ENCODE peak calls at places on chromosomes 4 and X, in eight cellular contexts. One of them, this sample, is unnamed.

GRCh38 chr4:140156529-140157171 is 2.7 kb upstream of the MAML3 start:
- DNase-seq in stimulated activated CD4-positive, alpha-beta T cell treated with anti-CD3 and anti-CD28 coated beads, Interleukin-4, amount 100 ng/mL, for 24 hours: peak; percentile 60
- DNase-seq in ELF-1: no peak
- DNase-seq in nucleus accumbens: no peak
- DNase-seq in DND-41: peak; percentile 42
- DNase-seq in HEK293T: no peak
- DNase-seq in neural crest cell: no peak
- DNase-seq in GM19239: no peak
- DNase-seq in this sample: no peak

GRCh38 chr4:120939693-120940092 is 17.2 kb upstream of the PRDM5 start:
- DNase-seq in stimulated activated CD4-positive, alpha-beta T cell treated with anti-CD3 and anti-CD28 coated beads, Interleukin-4, amount 100 ng/mL, for 24 hours: no peak
- DNase-seq in ELF-1: no peak
- DNase-seq in nucleus accumbens: no peak
- DNase-seq in DND-41: no peak
- DNase-seq in HEK293T: no peak
- DNase-seq in neural crest cell: no peak
- DNase-seq in GM19239: no peak
- DNase-seq in this sample: no peak

GRCh38 chr4:1959104-1959384 is 49.7 kb downstream of the NELFA start:
- DNase-seq in stimulated activated CD4-positive, alpha-beta T cell treated with anti-CD3 and anti-CD28 coated beads, Interleukin-4, amount 100 ng/mL, for 24 hours: no peak
- DNase-seq in ELF-1: no peak
- DNase-seq in nucleus accumbens: no peak
- DNase-seq in DND-41: no peak
- DNase-seq in HEK293T: no peak
- DNase-seq in neural crest cell: no peak
- DNase-seq in GM19239: no peak
- DNase-seq in this sample: no peak

GRCh38 chr4:84753318-84753972 is 170.5 kb downstream of the CDS1 start:
- DNase-seq in stimulated activated CD4-positive, alpha-beta T cell treated with anti-CD3 and anti-CD28 coated beads, Interleukin-4, amount 100 ng/mL, for 24 hours: no peak
- DNase-seq in ELF-1: no peak
- DNase-seq in nucleus accumbens: no peak
- DNase-seq in DND-41: no peak
- DNase-seq in HEK293T: no peak
- DNase-seq in neural crest cell: no peak
- DNase-seq in GM19239: no peak
- DNase-seq in this sample: no peak

GRCh38 chrX:133880032-133880443 is 105.4 kb downstream of the GPC3 start:
- DNase-seq in stimulated activated CD4-positive, alpha-beta T cell treated with anti-CD3 and anti-CD28 coated beads, Interleukin-4, amount 100 ng/mL, for 24 hours: no peak
- DNase-seq in ELF-1: no peak
- DNase-seq in nucleus accumbens: no peak
- DNase-seq in DND-41: no peak
- DNase-seq in HEK293T: peak; percentile 36
- DNase-seq in neural crest cell: no peak
- DNase-seq in GM19239: no peak
- DNase-seq in this sample: no peak

GRCh38 chrX:49186125-49187027 is at the start of gene PRICKLE3:
- DNase-seq in stimulated activated CD4-positive, alpha-beta T cell treated with anti-CD3 and anti-CD28 coated beads, Interleukin-4, amount 100 ng/mL, for 24 hours: peak; percentile 70
- DNase-seq in ELF-1: peak; percentile 89
- DNase-seq in nucleus accumbens: peak; percentile 10
- DNase-seq in DND-41: peak; percentile 84
- DNase-seq in HEK293T: peak; percentile 55
- DNase-seq in neural crest cell: peak; percentile 50
- DNase-seq in GM19239: no peak
- DNase-seq in this sample: peak; percentile 54

GRCh38 chrX:34849371-34849770 is 93.2 kb upstream of the FAM47B start:
- DNase-seq in stimulated activated CD4-positive, alpha-beta T cell treated with anti-CD3 and anti-CD28 coated beads, Interleukin-4, amount 100 ng/mL, for 24 hours: no peak
- DNase-seq in ELF-1: no peak
- DNase-seq in nucleus accumbens: no peak
- DNase-seq in DND-41: no peak
- DNase-seq in HEK293T: no peak
- DNase-seq in neural crest cell: no peak
- DNase-seq in GM19239: no peak
- DNase-seq in this sample: no peak

GRCh38 chr4:30917946-30918345 is 197.8 kb downstream of the PCDH7 start:
- DNase-seq in stimulated activated CD4-positive, alpha-beta T cell treated with anti-CD3 and anti-CD28 coated beads, Interleukin-4, amount 100 ng/mL, for 24 hours: no peak
- DNase-seq in ELF-1: no peak
- DNase-seq in nucleus accumbens: no peak
- DNase-seq in DND-41: no peak
- DNase-seq in HEK293T: no peak
- DNase-seq in neural crest cell: no peak
- DNase-seq in GM19239: no peak
- DNase-seq in this sample: no peak

GRCh38 chr4:7831330-7831729 is 108.3 kb downstream of the AFAP1 start:
- DNase-seq in stimulated activated CD4-positive, alpha-beta T cell treated with anti-CD3 and anti-CD28 coated beads, Interleukin-4, amount 100 ng/mL, for 24 hours: peak; percentile 66
- DNase-seq in ELF-1: no peak
- DNase-seq in nucleus accumbens: no peak
- DNase-seq in DND-41: no peak
- DNase-seq in HEK293T: peak; percentile 20
- DNase-seq in neural crest cell: no peak
- DNase-seq in GM19239: no peak
- DNase-seq in this sample: no peak

GRCh38 chrX:73647632-73648322 is 84.8 kb downstream of the CHIC1 start:
- DNase-seq in stimulated activated CD4-positive, alpha-beta T cell treated with anti-CD3 and anti-CD28 coated beads, Interleukin-4, amount 100 ng/mL, for 24 hours: no peak
- DNase-seq in ELF-1: no peak
- DNase-seq in nucleus accumbens: no peak
- DNase-seq in DND-41: no peak
- DNase-seq in HEK293T: no peak
- DNase-seq in neural crest cell: no peak
- DNase-seq in GM19239: no peak
- DNase-seq in this sample: no peak

GRCh38 chr4:40329805-40330204 is 5.3 kb upstream of the CHRNA9 start:
- DNase-seq in stimulated activated CD4-positive, alpha-beta T cell treated with anti-CD3 and anti-CD28 coated beads, Interleukin-4, amount 100 ng/mL, for 24 hours: no peak
- DNase-seq in ELF-1: no peak
- DNase-seq in nucleus accumbens: no peak
- DNase-seq in DND-41: no peak
- DNase-seq in HEK293T: no peak
- DNase-seq in neural crest cell: no peak
- DNase-seq in GM19239: no peak
- DNase-seq in this sample: no peak

GRCh38 chr4:185363251-185363650 is 32.5 kb downstream of the LRP2BP start:
- DNase-seq in stimulated activated CD4-positive, alpha-beta T cell treated with anti-CD3 and anti-CD28 coated beads, Interleukin-4, amount 100 ng/mL, for 24 hours: no peak
- DNase-seq in ELF-1: no peak
- DNase-seq in nucleus accumbens: no peak
- DNase-seq in DND-41: no peak
- DNase-seq in HEK293T: no peak
- DNase-seq in neural crest cell: no peak
- DNase-seq in GM19239: no peak
- DNase-seq in this sample: no peak

This sample was measured in NCI-H1417.